ENCODE peak calls at places on chromosomes 3 and 15, in seven cellular contexts. X, L, S, E, G, I and J are unnamed samples.

GRCh38 chr3:193794002-193794835 is 201.2 kb downstream of the OPA1 start:
- DNase-seq in X (peak; percentile 79), S (no peak), E (no peak), I (no peak), G (no peak), L (peak; percentile 35), J (no peak)

GRCh38 chr3:76345878-76346277 is 560.5 kb upstream of the ZNF717 start:
- DNase-seq in S (peak; percentile 40), L (no peak), G (no peak), X (no peak), E (no peak), I (peak; percentile 32), J (no peak)

GRCh38 chr15:26910715-26911114 is 43.9 kb downstream of the GABRA5 start:
- DNase-seq in G (no peak), L (no peak), X (no peak), I (no peak), E (no peak), S (no peak), J (no peak)

GRCh38 chr15:48678851-48679250 is 33.3 kb upstream of the FBN1 start:
- DNase-seq in G (no peak), X (no peak), I (no peak), E (no peak), S (no peak), L (no peak), J (no peak)

GRCh38 chr15:66840615-66841014 is 138.6 kb downstream of the SMAD6 start:
- DNase-seq in I (no peak), X (no peak), S (no peak), G (no peak), L (no peak), E (no peak), J (no peak)

GRCh38 chr3:64686446-64686908 is 1.3 kb downstream of the ADAMTS9 start:
- DNase-seq in L (no peak), S (peak; percentile 75), G (peak; percentile 9), I (peak; percentile 66), X (no peak), E (no peak), J (no peak)

GRCh38 chr3:104388624-104389023 is 978.1 kb upstream of the ALCAM start:
- DNase-seq in X (peak; percentile 67), E (no peak), I (no peak), G (no peak), S (no peak), L (no peak), J (no peak)

GRCh38 chr15:91302588-91303439 is 202.8 kb downstream of the SV2B start:
- DNase-seq in L (peak; percentile 78), X (peak; percentile 74), I (peak; percentile 92), G (peak; percentile 10), E (no peak), S (peak; percentile 87), J (peak; percentile 24)

GRCh38 chr15:56760186-56760585 is 26.9 kb upstream of the ZNF280D start:
- DNase-seq in G (no peak), E (no peak), I (no peak), L (no peak), X (peak; percentile 62), S (no peak), J (no peak)

GRCh38 chr15:99631256-99631655 is 65.5 kb downstream of the MEF2A start:
- DNase-seq in X (no peak), L (no peak), G (peak; percentile 61), E (no peak), S (no peak), I (no peak), J (no peak)

GRCh38 chr15:100942656-100943055 is 23.5 kb downstream of the LRRK1 start:
- DNase-seq in S (no peak), L (no peak), X (no peak), I (no peak), E (no peak), G (peak; percentile 44), J (no peak)

GRCh38 chr3:51386159-51386851 is 1.2 kb downstream of the MANF start:
- DNase-seq in X (no peak), G (no peak), L (peak; percentile 41), S (no peak), E (no peak), I (no peak), J (no peak)

GRCh38 chr15:73996939-73997338 is 2.4 kb downstream of the PML start:
- DNase-seq in L (no peak), G (no peak), S (no peak), I (peak; percentile 41), E (no peak), X (peak; percentile 55), J (no peak)

GRCh38 chr3:100041328-100041749 is 73.0 kb downstream of the FILIP1L start:
- DNase-seq in L (no peak), I (no peak), G (no peak), X (peak; percentile 96), E (no peak), S (no peak), J (peak; percentile 73)

GRCh38 chr3:31573460-31573779 is 40.7 kb downstream of the STT3B start:
- DNase-seq in X (no peak), S (no peak), L (no peak), E (no peak), G (no peak), I (no peak), J (no peak)

GRCh38 chr3:148190441-148190990 is 507.2 kb upstream of the AGTR1 start:
- DNase-seq in G (no peak), X (no peak), S (no peak), I (no peak), E (no peak), L (no peak), J (no peak)

GRCh38 chr3:129605593-129606521 is 619 bp downstream of the PLXND1 start:
- DNase-seq in S (peak; percentile 54), E (no peak), X (peak; percentile 59), L (peak; percentile 87), G (peak; percentile 51), I (no peak), J (no peak)

GRCh38 chr15:50261979-50262378 is 3.5 kb downstream of the HDC start:
- DNase-seq in X (no peak), L (peak; percentile 69), S (no peak), E (no peak), G (no peak), I (peak; percentile 48), J (no peak)

GRCh38 chr15:50259276-50259675 is 6.2 kb downstream of the HDC start:
- DNase-seq in S (no peak), E (no peak), X (no peak), I (no peak), G (no peak), L (no peak), J (no peak)

GRCh38 chr15:50257924-50258323 is 7.6 kb downstream of the HDC start:
- DNase-seq in G (no peak), S (no peak), I (no peak), E (no peak), L (no peak), X (peak; percentile 46), J (peak; percentile 50)

GRCh38 chr15:50262533-50262932 is 3.0 kb downstream of the HDC start:
- DNase-seq in G (no peak), X (no peak), L (no peak), E (no peak), S (no peak), I (no peak), J (no peak)

GRCh38 chr15:50260969-50261496 is 4.5 kb downstream of the HDC start:
- DNase-seq in S (no peak), E (no peak), X (no peak), L (no peak), G (no peak), I (no peak), J (no peak)
- H3K4me3 ChIP-seq in S (no peak overlapping the region), E (no peak overlapping the region), X (no peak overlapping the region), L (no peak overlapping the region), G (no peak overlapping the region), I (no peak overlapping the region), J (no peak overlapping the region)

DNA sequence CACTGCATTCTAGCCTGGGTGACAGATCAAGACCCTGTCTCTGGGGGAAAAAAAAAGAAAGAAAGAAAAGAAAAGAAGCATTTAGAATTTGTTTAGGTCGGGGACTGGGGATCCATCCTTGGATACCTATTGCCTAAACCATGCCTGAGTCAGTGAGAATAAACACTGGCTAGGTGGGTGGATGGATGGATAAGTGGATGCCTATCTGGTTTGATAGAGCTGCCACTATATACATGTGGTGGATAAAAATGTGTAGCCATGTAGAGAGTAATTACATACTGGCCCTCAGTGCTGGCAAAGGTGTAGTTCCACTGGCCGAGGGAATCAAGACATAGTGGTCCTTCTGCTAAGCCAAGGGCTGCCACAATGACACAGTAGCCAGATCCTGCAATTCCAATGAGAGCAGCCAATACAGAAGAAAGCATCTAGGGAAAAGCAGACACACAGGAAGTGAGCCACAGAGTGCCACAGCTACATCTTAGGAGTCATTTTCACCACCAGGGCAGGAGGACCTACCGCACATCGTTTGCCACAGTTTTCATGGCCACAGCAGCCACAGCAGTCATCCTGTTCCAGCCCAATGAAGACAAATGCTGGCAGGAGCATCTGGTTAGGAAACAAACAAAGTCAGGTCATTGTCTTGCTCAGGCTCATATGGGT is 2.2 kb downstream of the TM4SF1 start:
- DNase-seq in G (no peak), I (no peak), E (no peak), L (no peak), S (no peak), X (peak; percentile 58), J (no peak)
- H3K4me3 ChIP-seq in G (no peak overlapping the region), I (no peak overlapping the region), E (peak overlapping the region; percentile 60), L (no peak overlapping the region), S (no peak overlapping the region), X (peak overlapping the region; percentile 71), J (peak overlapping the region; percentile 56)

GRCh38 chr3:195822131-195822696 is 10.5 kb upstream of the MUC4 start:
- DNase-seq in E (no peak), I (no peak), S (peak; percentile 1), X (no peak), L (no peak), G (no peak), J (no peak)

GRCh38 chr3:195820901-195821300 is 9.2 kb upstream of the MUC4 start:
- DNase-seq in S (no peak), G (no peak), L (peak; percentile 38), I (no peak), E (no peak), X (no peak), J (no peak)

GRCh38 chr3:195823286-195823685 is 11.6 kb upstream of the MUC4 start:
- DNase-seq in E (no peak), G (no peak), S (peak; percentile 1), I (no peak), X (no peak), L (no peak), J (no peak)

GRCh38 chr3:195820186-195820585 is 8.5 kb upstream of the MUC4 start:
- DNase-seq in G (no peak), E (no peak), S (no peak), I (no peak), L (no peak), X (no peak), J (no peak)

GRCh38 chr3:195821403-195822130 is 9.8 kb upstream of the MUC4 start:
- DNase-seq in L (peak; percentile 44), G (no peak), I (no peak), X (no peak), E (no peak), S (no peak), J (no peak)
- H3K4me3 ChIP-seq in L (no peak overlapping the region), G (no peak overlapping the region), I (no peak overlapping the region), X (no peak overlapping the region), E (no peak overlapping the region), S (no peak overlapping the region), J (no peak overlapping the region)

DNA sequence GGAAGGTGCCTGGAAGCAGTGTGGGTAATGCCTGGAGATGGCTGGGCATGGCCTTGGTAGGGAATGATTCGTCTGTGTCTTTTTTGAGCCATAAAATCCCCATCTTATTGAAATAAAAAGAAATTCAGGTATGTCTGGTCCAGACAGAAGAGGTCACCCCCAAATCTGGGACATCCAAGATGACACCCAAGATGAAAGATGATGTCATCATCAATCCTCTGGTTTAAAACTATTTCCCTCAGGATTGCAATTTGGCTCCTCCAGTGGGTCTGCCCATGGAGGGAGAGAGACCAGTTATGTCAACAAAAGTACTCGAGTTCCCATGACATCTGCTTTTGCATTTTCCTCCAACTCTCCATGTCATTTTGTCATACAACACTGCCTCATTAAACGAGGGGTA is 16.7 kb upstream of the CCR9 start:
- DNase-seq in E (no peak), G (no peak), S (no peak), I (no peak), L (no peak), X (no peak), J (no peak)
- H3K4me3 ChIP-seq in E (no peak overlapping the region), G (no peak overlapping the region), S (no peak overlapping the region), I (no peak overlapping the region), L (no peak overlapping the region), X (no peak overlapping the region), J (no peak overlapping the region)